ENCODE peak calls at places on chromosome 3, in seven cellular contexts. One of them, this sample, is unnamed.

GRCh38 chr3:171200052-171201029 is 173.8 kb upstream of the SLC2A2 start:
- DNase-seq in fibroblast of lung: peak; percentile 63
- DNase-seq in astrocyte of the spinal cord: peak; percentile 23
- DNase-seq in cardiac fibroblast: no peak
- DNase-seq in PC-3: no peak
- DNase-seq in heart right ventricle: no peak
- DNase-seq in tibial artery: no peak
- DNase-seq in this sample: peak; percentile 51

GRCh38 chr3:115518100-115518852 is 105.0 kb upstream of the GAP43 start:
- DNase-seq in fibroblast of lung: peak; percentile 78
- DNase-seq in astrocyte of the spinal cord: peak; percentile 91
- DNase-seq in cardiac fibroblast: peak; percentile 87
- DNase-seq in PC-3: peak; percentile 70
- DNase-seq in heart right ventricle: peak; percentile 87
- DNase-seq in tibial artery: peak; percentile 67
- DNase-seq in this sample: peak; percentile 46

GRCh38 chr3:47910777-47911440 is 105.3 kb downstream of the MAP4 start:
- DNase-seq in fibroblast of lung: peak; percentile 94
- DNase-seq in astrocyte of the spinal cord: peak; percentile 93
- DNase-seq in cardiac fibroblast: peak; percentile 44
- DNase-seq in PC-3: peak; percentile 95
- DNase-seq in heart right ventricle: no peak
- DNase-seq in tibial artery: no peak
- DNase-seq in this sample: peak; percentile 68

GRCh38 chr3:105033081-105033480 is 333.6 kb upstream of the ALCAM start:
- DNase-seq in fibroblast of lung: no peak
- DNase-seq in astrocyte of the spinal cord: no peak
- DNase-seq in cardiac fibroblast: no peak
- DNase-seq in PC-3: no peak
- DNase-seq in heart right ventricle: no peak
- DNase-seq in tibial artery: no peak
- DNase-seq in this sample: no peak

GRCh38 chr3:88807471-88808090 is 299.8 kb upstream of the EPHA3 start:
- DNase-seq in fibroblast of lung: peak; percentile 84
- DNase-seq in astrocyte of the spinal cord: peak; percentile 73
- DNase-seq in cardiac fibroblast: peak; percentile 17
- DNase-seq in PC-3: peak; percentile 45
- DNase-seq in heart right ventricle: no peak
- DNase-seq in tibial artery: no peak
- DNase-seq in this sample: peak; percentile 20

GRCh38 chr3:60314064-60314463 is 937.2 kb downstream of the FHIT start:
- DNase-seq in fibroblast of lung: peak; percentile 32
- DNase-seq in astrocyte of the spinal cord: no peak
- DNase-seq in cardiac fibroblast: no peak
- DNase-seq in PC-3: no peak
- DNase-seq in heart right ventricle: no peak
- DNase-seq in tibial artery: no peak
- DNase-seq in this sample: no peak

GRCh38 chr3:154209499-154209898 is 88.3 kb downstream of the ARHGEF26 start:
- DNase-seq in fibroblast of lung: no peak
- DNase-seq in astrocyte of the spinal cord: no peak
- DNase-seq in cardiac fibroblast: no peak
- DNase-seq in PC-3: no peak
- DNase-seq in heart right ventricle: no peak
- DNase-seq in tibial artery: no peak
- DNase-seq in this sample: no peak

GRCh38 chr3:48798998-48799397 is 48.7 kb downstream of the PRKAR2A start:
- DNase-seq in fibroblast of lung: peak; percentile 8
- DNase-seq in astrocyte of the spinal cord: peak; percentile 17
- DNase-seq in cardiac fibroblast: peak; percentile 45
- DNase-seq in PC-3: peak; percentile 90
- DNase-seq in heart right ventricle: no peak
- DNase-seq in tibial artery: no peak
- DNase-seq in this sample: no peak

GRCh38 chr3:101288294-101288693 is 32.1 kb downstream of the IMPG2 start:
- DNase-seq in fibroblast of lung: no peak
- DNase-seq in astrocyte of the spinal cord: no peak
- DNase-seq in cardiac fibroblast: no peak
- DNase-seq in PC-3: no peak
- DNase-seq in heart right ventricle: no peak
- DNase-seq in tibial artery: no peak
- DNase-seq in this sample: no peak

GRCh38 chr3:149494759-149495580 is 20.5 kb downstream of the TM4SF4 start:
- DNase-seq in fibroblast of lung: peak; percentile 60
- DNase-seq in astrocyte of the spinal cord: peak; percentile 49
- DNase-seq in cardiac fibroblast: no peak
- DNase-seq in PC-3: peak; percentile 66
- DNase-seq in heart right ventricle: no peak
- DNase-seq in tibial artery: no peak
- DNase-seq in this sample: peak; percentile 42

GRCh38 chr3:59698091-59698490 is 648.3 kb upstream of the CFAP20DC start:
- DNase-seq in fibroblast of lung: no peak
- DNase-seq in astrocyte of the spinal cord: no peak
- DNase-seq in cardiac fibroblast: no peak
- DNase-seq in PC-3: no peak
- DNase-seq in heart right ventricle: no peak
- DNase-seq in tibial artery: no peak
- DNase-seq in this sample: no peak

GRCh38 chr3:15713364-15713763 is 84.4 kb downstream of the ANKRD28 start:
- DNase-seq in fibroblast of lung: no peak
- DNase-seq in astrocyte of the spinal cord: no peak
- DNase-seq in cardiac fibroblast: peak; percentile 7
- DNase-seq in PC-3: no peak
- DNase-seq in heart right ventricle: no peak
- DNase-seq in tibial artery: no peak
- DNase-seq in this sample: no peak

GRCh38 chr3:175208316-175208715 is 349.2 kb downstream of the NAALADL2 start:
- DNase-seq in fibroblast of lung: peak; percentile 41
- DNase-seq in astrocyte of the spinal cord: peak; percentile 51
- DNase-seq in cardiac fibroblast: peak; percentile 44
- DNase-seq in PC-3: no peak
- DNase-seq in heart right ventricle: no peak
- DNase-seq in tibial artery: no peak
- DNase-seq in this sample: no peak

GRCh38 chr3:157529751-157530150 is 26.5 kb upstream of the VEPH1 start:
- DNase-seq in fibroblast of lung: no peak
- DNase-seq in astrocyte of the spinal cord: no peak
- DNase-seq in cardiac fibroblast: no peak
- DNase-seq in PC-3: no peak
- DNase-seq in heart right ventricle: no peak
- DNase-seq in tibial artery: no peak
- DNase-seq in this sample: no peak

GRCh38 chr3:142578309-142579223 is at the start of gene ATR:
- DNase-seq in fibroblast of lung: peak; percentile 96
- DNase-seq in astrocyte of the spinal cord: peak; percentile 98
- DNase-seq in cardiac fibroblast: peak; percentile 97
- DNase-seq in PC-3: peak; percentile 92
- DNase-seq in heart right ventricle: peak; percentile 98
- DNase-seq in tibial artery: peak; percentile 98
- DNase-seq in this sample: peak; percentile 98
- H3K4me3 ChIP-seq in fibroblast of lung: peak within 1 kb of the TSS; percentile 78
- H3K4me3 ChIP-seq in astrocyte of the spinal cord: peak within 1 kb of the TSS; percentile 97
- H3K4me3 ChIP-seq in cardiac fibroblast: peak within 1 kb of the TSS; percentile 96
- H3K4me3 ChIP-seq in PC-3: peak within 1 kb of the TSS; percentile 92
- H3K4me3 ChIP-seq in heart right ventricle: peak within 1 kb of the TSS; percentile 86
- H3K4me3 ChIP-seq in tibial artery: peak within 1 kb of the TSS; percentile 82
- H3K4me3 ChIP-seq in this sample: peak within 1 kb of the TSS; percentile 90

DNA sequence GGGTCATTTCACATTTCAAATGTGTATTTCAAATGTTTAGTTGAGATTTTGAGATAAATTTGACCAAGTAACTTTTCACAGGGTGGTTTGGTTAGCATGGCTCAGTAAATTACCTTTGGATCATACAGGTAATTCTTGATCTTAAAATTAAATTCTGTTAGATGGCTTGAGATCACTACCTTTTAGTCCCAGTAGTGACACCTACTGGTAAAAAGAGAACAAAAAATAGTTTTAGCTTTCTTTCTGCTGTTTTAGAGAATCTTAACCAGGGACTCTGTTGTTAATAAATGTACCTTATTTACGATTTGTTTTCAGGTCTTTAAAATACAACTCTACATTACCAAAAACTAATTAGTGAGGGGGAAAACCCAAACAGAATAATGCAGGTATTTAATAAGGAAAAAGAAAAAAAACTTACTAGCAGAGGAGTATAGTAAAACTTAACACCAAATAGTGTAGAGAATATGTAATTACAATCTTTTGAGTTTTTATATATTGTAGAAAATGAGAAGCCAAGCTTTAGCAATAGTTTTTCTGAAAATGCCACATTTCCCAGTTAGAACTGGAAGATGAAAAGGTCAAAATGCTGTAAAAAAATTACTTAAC is 620.3 kb upstream of the AGTR1 start:
- DNase-seq in fibroblast of lung: peak; percentile 16
- DNase-seq in astrocyte of the spinal cord: peak; percentile 70
- DNase-seq in cardiac fibroblast: peak; percentile 49
- DNase-seq in PC-3: peak; percentile 67
- DNase-seq in heart right ventricle: no peak
- DNase-seq in tibial artery: no peak
- DNase-seq in this sample: peak; percentile 10
- TF ChIP-seq CTCF in fibroblast of lung: peak; percentile 49
- TF ChIP-seq CTCF in astrocyte of the spinal cord: peak; percentile 56
- TF ChIP-seq CTCF in cardiac fibroblast: peak; percentile 52
- TF ChIP-seq CTCF in PC-3: peak; percentile 72
- TF ChIP-seq CTCF in heart right ventricle: peak; percentile 45
- TF ChIP-seq CTCF in tibial artery: peak; percentile 38
- TF ChIP-seq CTCF in this sample: peak; percentile 49

GRCh38 chr3:10504161-10505049 is 981 bp downstream of the ATP2B2 start:
- DNase-seq in fibroblast of lung: no peak
- DNase-seq in astrocyte of the spinal cord: no peak
- DNase-seq in cardiac fibroblast: no peak
- DNase-seq in PC-3: no peak
- DNase-seq in heart right ventricle: no peak
- DNase-seq in tibial artery: no peak
- DNase-seq in this sample: no peak
- H3K4me3 ChIP-seq in fibroblast of lung: no peak overlapping the region
- H3K4me3 ChIP-seq in astrocyte of the spinal cord: no peak overlapping the region
- H3K4me3 ChIP-seq in cardiac fibroblast: no peak overlapping the region
- H3K4me3 ChIP-seq in PC-3: no peak overlapping the region
- H3K4me3 ChIP-seq in heart right ventricle: no peak overlapping the region
- H3K4me3 ChIP-seq in tibial artery: no peak overlapping the region
- H3K4me3 ChIP-seq in this sample: no peak overlapping the region

GRCh38 chr3:188927971-188928370 is 243.8 kb upstream of the TPRG1 start:
- DNase-seq in fibroblast of lung: no peak
- DNase-seq in astrocyte of the spinal cord: no peak
- DNase-seq in cardiac fibroblast: no peak
- DNase-seq in PC-3: no peak
- DNase-seq in heart right ventricle: no peak
- DNase-seq in tibial artery: no peak
- DNase-seq in this sample: no peak

GRCh38 chr3:188926741-188927650 is 244.8 kb upstream of the TPRG1 start:
- DNase-seq in fibroblast of lung: peak; percentile 72
- DNase-seq in astrocyte of the spinal cord: no peak
- DNase-seq in cardiac fibroblast: no peak
- DNase-seq in PC-3: no peak
- DNase-seq in heart right ventricle: no peak
- DNase-seq in tibial artery: no peak
- DNase-seq in this sample: no peak

GRCh38 chr3:188926141-188926540 is 245.6 kb upstream of the TPRG1 start:
- DNase-seq in fibroblast of lung: peak; percentile 78
- DNase-seq in astrocyte of the spinal cord: peak; percentile 61
- DNase-seq in cardiac fibroblast: peak; percentile 35
- DNase-seq in PC-3: no peak
- DNase-seq in heart right ventricle: no peak
- DNase-seq in tibial artery: no peak
- DNase-seq in this sample: no peak

GRCh38 chr3:188931531-188931930 is 240.2 kb upstream of the TPRG1 start:
- DNase-seq in fibroblast of lung: peak; percentile 25
- DNase-seq in astrocyte of the spinal cord: no peak
- DNase-seq in cardiac fibroblast: no peak
- DNase-seq in PC-3: no peak
- DNase-seq in heart right ventricle: no peak
- DNase-seq in tibial artery: no peak
- DNase-seq in this sample: no peak

GRCh38 chr3:188929138-188929537 is 242.6 kb upstream of the TPRG1 start:
- DNase-seq in fibroblast of lung: peak; percentile 16
- DNase-seq in astrocyte of the spinal cord: no peak
- DNase-seq in cardiac fibroblast: no peak
- DNase-seq in PC-3: peak; percentile 56
- DNase-seq in heart right ventricle: no peak
- DNase-seq in tibial artery: no peak
- DNase-seq in this sample: no peak
- TF ChIP-seq CTCF in fibroblast of lung: peak; percentile 19
- TF ChIP-seq CTCF in astrocyte of the spinal cord: peak; percentile 34
- TF ChIP-seq CTCF in cardiac fibroblast: peak; percentile 8
- TF ChIP-seq CTCF in PC-3: peak; percentile 47
- TF ChIP-seq CTCF in heart right ventricle: peak; percentile 17
- TF ChIP-seq CTCF in tibial artery: no peak
- TF ChIP-seq CTCF in this sample: no peak

GRCh38 chr3:112633191-112633590 is 7.8 kb downstream of the CCDC80 start:
- DNase-seq in fibroblast of lung: no peak
- DNase-seq in astrocyte of the spinal cord: no peak
- DNase-seq in cardiac fibroblast: no peak
- DNase-seq in PC-3: no peak
- DNase-seq in heart right ventricle: no peak
- DNase-seq in tibial artery: no peak
- DNase-seq in this sample: no peak
- H3K4me3 ChIP-seq in fibroblast of lung: peak overlapping the region; percentile 10
- H3K4me3 ChIP-seq in astrocyte of the spinal cord: peak overlapping the region; percentile 13
- H3K4me3 ChIP-seq in cardiac fibroblast: no peak overlapping the region
- H3K4me3 ChIP-seq in PC-3: no peak overlapping the region
- H3K4me3 ChIP-seq in heart right ventricle: peak overlapping the region; percentile 18
- H3K4me3 ChIP-seq in tibial artery: no peak overlapping the region
- H3K4me3 ChIP-seq in this sample: peak overlapping the region; percentile 4

DNA sequence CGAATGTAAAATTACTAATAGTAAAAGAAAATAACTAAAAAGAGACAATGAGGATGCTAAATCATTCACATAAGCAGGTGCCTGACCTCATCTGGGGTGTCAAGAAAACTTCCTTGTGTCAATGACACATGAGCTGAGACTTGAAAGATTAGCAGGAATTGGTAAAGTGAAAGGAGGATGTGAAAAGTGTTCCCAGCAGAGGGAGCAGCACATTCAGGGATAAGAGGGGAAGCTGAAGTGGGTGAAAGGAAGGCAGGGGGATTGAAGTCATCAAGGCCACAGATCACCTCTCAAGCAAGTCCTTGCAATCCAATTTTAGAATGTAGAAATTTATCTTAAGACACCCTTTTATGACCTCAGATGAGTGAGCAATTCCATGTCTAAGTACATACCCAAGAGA is 60.2 kb upstream of the ACP3 start:
- DNase-seq in fibroblast of lung: peak; percentile 65
- DNase-seq in astrocyte of the spinal cord: peak; percentile 51
- DNase-seq in cardiac fibroblast: peak; percentile 84
- DNase-seq in PC-3: peak; percentile 70
- DNase-seq in heart right ventricle: peak; percentile 18
- DNase-seq in tibial artery: no peak
- DNase-seq in this sample: peak; percentile 71
- TF ChIP-seq CTCF in fibroblast of lung: peak; percentile 70
- TF ChIP-seq CTCF in astrocyte of the spinal cord: peak; percentile 54
- TF ChIP-seq CTCF in cardiac fibroblast: peak; percentile 55
- TF ChIP-seq CTCF in PC-3: peak; percentile 75
- TF ChIP-seq CTCF in heart right ventricle: peak; percentile 29
- TF ChIP-seq CTCF in tibial artery: no peak
- TF ChIP-seq CTCF in this sample: peak; percentile 66

This sample was measured in fibroblast of villous mesenchyme.